ENCODE peak calls at places on chromosomes 11 and 22, in seven cellular contexts. X, H, Y, V, K, Q and D are unnamed samples.

GRCh38 chr11:3123316-3123715 is 41.8 kb downstream of the OSBPL5 start:
- DNase-seq in X (no peak), H (peak; percentile 68), Y (peak; percentile 88), V (no peak), K (no peak), Q (peak; percentile 17), D (no peak)

GRCh38 chr11:19208959-19209568 is 7.3 kb upstream of the CSRP3 start:
- DNase-seq in X (no peak), H (no peak), Y (no peak), V (no peak), K (no peak), Q (no peak), D (no peak)

GRCh38 chr11:83684071-83684470 is 397.9 kb upstream of the CCDC90B start:
- DNase-seq in X (no peak), H (no peak), Y (no peak), V (no peak), K (no peak), Q (no peak), D (no peak)

GRCh38 chr11:73072935-73073481 is 69.1 kb downstream of the FCHSD2 start:
- DNase-seq in X (peak; percentile 12), H (no peak), Y (no peak), V (peak; percentile 77), K (peak; percentile 61), Q (peak; percentile 15), D (peak; percentile 31)

GRCh38 chr11:79406376-79406775 is 34.5 kb downstream of the TENM4 start:
- DNase-seq in X (no peak), H (no peak), Y (no peak), V (peak; percentile 60), K (peak; percentile 31), Q (no peak), D (no peak)

GRCh38 chr11:123582992-123583504 is 71.4 kb downstream of the SCN3B start:
- DNase-seq in X (no peak), H (no peak), Y (no peak), V (no peak), K (no peak), Q (no peak), D (no peak)

GRCh38 chr11:103920933-103921332 is 115.5 kb upstream of the DDI1 start:
- DNase-seq in X (no peak), H (no peak), Y (no peak), V (no peak), K (no peak), Q (no peak), D (no peak)

GRCh38 chr11:19187880-19188279 is 13.9 kb downstream of the CSRP3 start:
- DNase-seq in X (no peak), H (peak; percentile 52), Y (no peak), V (no peak), K (no peak), Q (peak; percentile 19), D (no peak)

GRCh38 chr11:96472085-96472484 is 82.3 kb downstream of the JRKL start:
- DNase-seq in X (no peak), H (no peak), Y (no peak), V (peak; percentile 27), K (no peak), Q (no peak), D (no peak)

GRCh38 chr22:43179151-43179910 is 7.6 kb downstream of the TTLL12 start:
- DNase-seq in X (no peak), H (no peak), Y (peak; percentile 22), V (no peak), K (no peak), Q (no peak), D (no peak)

GRCh38 chr11:57426439-57426753 is 525 bp downstream of the SLC43A3 start:
- DNase-seq in X (no peak), H (no peak), Y (no peak), V (peak; percentile 59), K (no peak), Q (no peak), D (no peak)

GRCh38 chr22:36925388-36926290 is 12.2 kb downstream of the CSF2RB start:
- DNase-seq in X (peak; percentile 1), H (no peak), Y (no peak), V (no peak), K (no peak), Q (peak; percentile 6), D (no peak)

GRCh38 chr11:82680252-82680651 is 53.4 kb downstream of the FAM181B start:
- DNase-seq in X (no peak), H (no peak), Y (no peak), V (no peak), K (no peak), Q (no peak), D (no peak)

GRCh38 chr22:35728639-35729308 is 11.1 kb downstream of the APOL5 start:
- DNase-seq in X (no peak), H (no peak), Y (no peak), V (no peak), K (no peak), Q (no peak), D (no peak)

GRCh38 chr11:58394195-58394594 is 12.5 kb downstream of the OR5B3 start:
- DNase-seq in X (peak; percentile 82), H (no peak), Y (no peak), V (no peak), K (no peak), Q (peak; percentile 85), D (peak; percentile 50)

GRCh38 chr22:29798801-29799200 is 31.6 kb downstream of the UQCR10 start:
- DNase-seq in X (no peak), H (no peak), Y (peak; percentile 44), V (no peak), K (no peak), Q (no peak), D (no peak)

DNA sequence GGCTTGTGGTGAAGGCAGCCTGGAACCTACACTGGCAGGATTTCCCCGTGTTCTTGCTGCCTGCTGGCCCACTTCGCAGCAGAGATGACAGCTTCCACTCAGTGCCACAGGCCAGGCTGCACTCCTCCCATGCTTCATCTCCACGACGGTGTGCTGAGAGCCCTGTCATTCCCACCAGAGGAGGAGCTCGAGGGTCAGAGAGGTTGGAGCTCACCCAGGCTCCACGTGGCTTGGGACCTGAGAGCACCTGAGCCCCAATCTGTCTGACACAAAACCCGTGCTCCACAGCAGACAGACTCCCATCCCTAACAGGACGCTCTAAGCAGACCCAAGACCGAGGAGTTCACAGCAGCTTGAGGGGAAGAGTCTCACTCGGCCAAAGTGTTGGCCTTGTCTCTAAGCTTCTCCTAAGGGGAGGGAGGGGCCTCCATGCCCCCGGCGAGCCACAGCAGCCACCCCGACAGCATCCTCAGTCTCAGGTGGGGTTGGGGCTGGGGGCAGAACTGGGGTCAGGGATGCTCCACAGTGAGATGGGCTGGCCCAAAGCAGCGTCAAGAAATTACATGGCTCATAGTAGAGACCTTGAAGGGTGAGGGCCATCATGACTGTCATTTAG is 10.7 kb downstream of the LRFN4 start:
- DNase-seq in X (no peak), H (no peak), Y (no peak), V (no peak), K (no peak), Q (no peak), D (no peak)
- TF ChIP-seq CTCF in X (no peak), H (no peak), Y (no peak), V (peak; percentile 10), K (peak; percentile 20), Q (no peak), D (no peak)

GRCh38 chr11:12499071-12499470 is 121.7 kb downstream of the PARVA start:
- DNase-seq in X (no peak), H (no peak), Y (no peak), V (no peak), K (no peak), Q (no peak), D (no peak)

GRCh38 chr11:12503886-12504285 is 126.5 kb downstream of the PARVA start:
- DNase-seq in X (no peak), H (no peak), Y (no peak), V (no peak), K (no peak), Q (no peak), D (no peak)

GRCh38 chr11:12502950-12503579 is 125.7 kb downstream of the PARVA start:
- DNase-seq in X (peak; percentile 47), H (no peak), Y (no peak), V (no peak), K (no peak), Q (peak; percentile 47), D (peak; percentile 34)

GRCh38 chr11:12505183-12505582 is 127.8 kb downstream of the PARVA start:
- DNase-seq in X (no peak), H (no peak), Y (no peak), V (no peak), K (no peak), Q (no peak), D (no peak)

GRCh38 chr11:12502041-12502440 is 124.7 kb downstream of the PARVA start:
- DNase-seq in X (peak; percentile 50), H (no peak), Y (no peak), V (no peak), K (no peak), Q (peak; percentile 83), D (peak; percentile 45)
- H3K4me3 ChIP-seq in X (no peak overlapping the region), H (no peak overlapping the region), Y (no peak overlapping the region), V (no peak overlapping the region), K (no peak overlapping the region), Q (no peak overlapping the region), D (no peak overlapping the region)

GRCh38 chr11:27141576-27141975 is 101.0 kb downstream of the BBOX1 start:
- DNase-seq in X (no peak), H (no peak), Y (no peak), V (no peak), K (no peak), Q (no peak), D (no peak)
- TF ChIP-seq CTCF in X (no peak), H (no peak), Y (no peak), V (no peak), K (no peak), Q (no peak), D (no peak)

GRCh38 chr11:122155001-122155400 is 39.0 kb upstream of the BLID start:
- DNase-seq in X (no peak), H (no peak), Y (no peak), V (no peak), K (no peak), Q (no peak), D (no peak)

GRCh38 chr11:122159173-122159701 is 43.2 kb upstream of the BLID start:
- DNase-seq in X (peak; percentile 65), H (no peak), Y (peak; percentile 38), V (no peak), K (no peak), Q (peak; percentile 82), D (peak; percentile 83)

GRCh38 chr11:122159861-122160260 is 43.8 kb upstream of the BLID start:
- DNase-seq in X (no peak), H (no peak), Y (no peak), V (no peak), K (no peak), Q (no peak), D (no peak)

GRCh38 chr11:122155765-122156527 is 39.9 kb upstream of the BLID start:
- DNase-seq in X (no peak), H (no peak), Y (no peak), V (no peak), K (no peak), Q (peak; percentile 73), D (no peak)

DNA sequence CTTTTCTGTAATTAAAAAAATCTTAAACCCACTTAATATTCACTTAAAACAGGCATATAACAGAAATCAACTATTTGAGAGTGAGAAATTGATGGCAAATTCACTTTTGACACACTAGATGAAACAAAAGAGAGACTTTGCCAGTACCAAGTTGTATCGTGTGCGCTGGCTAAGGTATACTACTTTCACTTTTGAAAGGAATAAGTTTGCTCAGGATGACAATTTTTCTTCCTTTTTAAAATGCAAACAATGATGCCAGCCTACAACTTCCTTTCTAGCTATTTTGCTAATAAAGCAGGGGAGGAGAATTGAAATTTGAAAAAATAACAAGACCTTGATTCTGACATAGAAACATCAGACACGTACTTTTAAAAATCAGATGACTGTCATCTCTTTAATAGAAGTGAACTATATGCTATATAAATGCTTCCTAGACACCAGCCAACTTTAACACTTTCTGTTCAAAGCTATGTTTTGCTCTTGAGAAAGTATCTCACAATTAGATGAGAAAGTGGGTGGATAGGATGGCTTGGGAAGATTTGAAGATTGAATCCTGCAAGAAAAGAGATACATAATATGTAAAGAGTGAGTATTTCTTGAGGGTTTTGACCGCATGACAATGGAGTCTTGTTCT is 41.6 kb upstream of the BLID start:
- DNase-seq in X (no peak), H (no peak), Y (no peak), V (no peak), K (no peak), Q (no peak), D (no peak)
- H3K4me3 ChIP-seq in X (peak overlapping the region; percentile 12), H (peak overlapping the region; percentile 65), Y (no peak overlapping the region), V (peak overlapping the region; percentile 50), K (no peak overlapping the region), Q (peak overlapping the region; percentile 18), D (peak overlapping the region; percentile 17)